ENCODE peak calls at places on chromosomes 16 and 17, in six cellular contexts. L, T, Q, U, K and E are unnamed samples.
A peak's percentile ranks its signal among the peaks of the same experiment; 100 is the strongest.

GRCh38 chr16:28041615-28042014 is 21.9 kb downstream of the GSG1L start:
- DNase-seq in L (no peak), T (no peak), Q (no peak), U (no peak), K (no peak), E (no peak)

GRCh38 chr16:4882633-4883285 is 35.5 kb downstream of the UBN1 start:
- DNase-seq in L (peak; percentile 69), T (no peak), Q (peak; percentile 92), U (no peak), K (peak; percentile 36), E (peak; percentile 45)

GRCh38 chr17:78314683-78315354 is 45.1 kb downstream of the SOCS3 start:
- DNase-seq in L (no peak), T (no peak), Q (no peak), U (no peak), K (no peak), E (no peak)

GRCh38 chr16:24971718-24972117 is 43.5 kb downstream of the ARHGAP17 start:
- DNase-seq in L (no peak), T (no peak), Q (no peak), U (no peak), K (no peak), E (peak; percentile 12)

GRCh38 chr17:7439462-7440112 is at the start of gene FGF11:
- DNase-seq in L (no peak), T (no peak), Q (no peak), U (no peak), K (no peak), E (no peak)

GRCh38 chr17:4631431-4631830 is 10.0 kb downstream of the ALOX15 start:
- DNase-seq in L (no peak), T (no peak), Q (no peak), U (no peak), K (no peak), E (no peak)

GRCh38 chr16:81632392-81633146 is 146.5 kb upstream of the PLCG2 start:
- DNase-seq in L (peak; percentile 49), T (no peak), Q (peak; percentile 93), U (no peak), K (no peak), E (no peak)

GRCh38 chr17:50240876-50241275 is 33.4 kb upstream of the TMEM92 start:
- DNase-seq in L (no peak), T (no peak), Q (no peak), U (no peak), K (no peak), E (no peak)

GRCh38 chr16:89200850-89201466 is 621 bp upstream of the SLC22A31 start:
- DNase-seq in L (no peak), T (peak; percentile 40), Q (no peak), U (no peak), K (no peak), E (no peak)

GRCh38 chr16:56106527-56106926 is 84.8 kb upstream of the GNAO1 start:
- DNase-seq in L (no peak), T (no peak), Q (no peak), U (no peak), K (no peak), E (no peak)